ENCODE peak calls at places on chromosomes 6 and 20, in eight cellular contexts. P is HCT116, U is upper lobe of left lung, C is transverse colon, H is spleen, N is HepG2, Y is stomach, Q is breast epithelium. G is an unnamed sample.

GRCh38 chr6:1240766-1241165 is 71.1 kb upstream of the FOXQ1 start:
- DNase-seq in P (no peak), U (no peak), C (no peak), H (no peak), N (no peak), Y (no peak), Q (no peak), G (no peak)

GRCh38 chr6:76072562-76072961 is at the start of gene IMPG1:
- DNase-seq in P (no peak), U (no peak), C (no peak), H (no peak), N (no peak), Y (no peak), Q (no peak), G (no peak)

GRCh38 chr6:149484733-149485700 is at the start of gene ZC3H12D:
- DNase-seq in P (peak; percentile 38), U (peak; percentile 75), C (peak; percentile 84), H (peak; percentile 91), N (peak; percentile 91), Y (peak; percentile 59), Q (no peak), G (no peak)

GRCh38 chr6:99514089-99514488 is 1.1 kb downstream of the USP45 start:
- DNase-seq in P (no peak), U (no peak), C (no peak), H (no peak), N (no peak), Y (no peak), Q (no peak), G (no peak)

GRCh38 chr6:36947570-36948351 is 6.8 kb upstream of the PI16 start:
- DNase-seq in P (peak; percentile 39), U (no peak), C (no peak), H (peak; percentile 64), N (no peak), Y (no peak), Q (peak; percentile 82), G (no peak)

GRCh38 chr6:33822575-33823395 is 19.0 kb upstream of the MLN start:
- DNase-seq in P (peak; percentile 66), U (no peak), C (no peak), H (no peak), N (peak; percentile 56), Y (no peak), Q (no peak), G (no peak)

GRCh38 chr20:3788685-3789155 is 2.2 kb upstream of the CENPB start:
- DNase-seq in P (no peak), U (no peak), C (peak; percentile 74), H (peak; percentile 36), N (no peak), Y (no peak), Q (no peak), G (no peak)

GRCh38 chr6:4575724-4576123 is 200.5 kb upstream of the CDYL start:
- DNase-seq in P (no peak), U (no peak), C (no peak), H (no peak), N (no peak), Y (no peak), Q (no peak), G (no peak)

GRCh38 chr6:37696841-37697735 is 595 bp downstream of the MDGA1 start:
- DNase-seq in P (no peak), U (peak; percentile 88), C (no peak), H (peak; percentile 83), N (no peak), Y (peak; percentile 30), Q (no peak), G (no peak)

GRCh38 chr20:56437196-56437960 is 25.3 kb downstream of the CASS4 start:
- DNase-seq in P (no peak), U (no peak), C (no peak), H (no peak), N (no peak), Y (no peak), Q (no peak), G (no peak)

GRCh38 chr20:40682104-40683045 is 6.7 kb downstream of the MAFB start:
- DNase-seq in P (no peak), U (peak; percentile 85), C (no peak), H (peak; percentile 84), N (peak; percentile 78), Y (no peak), Q (no peak), G (no peak)

GRCh38 chr20:41249371-41249770 is 68.2 kb downstream of the ZHX3 start:
- DNase-seq in P (no peak), U (no peak), C (peak; percentile 45), H (no peak), N (no peak), Y (no peak), Q (no peak), G (no peak)

GRCh38 chr6:9766240-9766915 is 648.5 kb downstream of the TFAP2A start:
- DNase-seq in P (peak; percentile 10), U (no peak), C (no peak), H (no peak), N (no peak), Y (no peak), Q (no peak), G (no peak)

GRCh38 chr6:137256350-137257128 is 37.4 kb upstream of the IFNGR1 start:
- DNase-seq in P (no peak), U (no peak), C (no peak), H (no peak), N (peak; percentile 55), Y (no peak), Q (no peak), G (no peak)
- H3K9me3 ChIP-seq in P (no peaks in the 10 kb centered on the region), U (peaks cover 16% of the 10 kb centered on the region), C (peaks cover 8% of the 10 kb centered on the region), H (peaks cover 38% of the 10 kb centered on the region), N (peaks cover 30% of the 10 kb centered on the region), Y (peaks cover 19% of the 10 kb centered on the region), Q (peaks cover 11% of the 10 kb centered on the region), G (peaks cover 10% of the 10 kb centered on the region)

GRCh38 chr20:326645-327031 is 1.3 kb downstream of the SOX12 start:
- DNase-seq in P (no peak), U (peak; percentile 89), C (peak; percentile 31), H (peak; percentile 90), N (no peak), Y (peak; percentile 31), Q (peak; percentile 30), G (no peak)

GRCh38 chr20:328596-329324 is 3.4 kb downstream of the SOX12 start:
- DNase-seq in P (no peak), U (no peak), C (no peak), H (no peak), N (no peak), Y (no peak), Q (no peak), G (no peak)

GRCh38 chr20:327946-328563 is 2.7 kb downstream of the SOX12 start:
- DNase-seq in P (no peak), U (peak; percentile 50), C (no peak), H (peak; percentile 75), N (no peak), Y (no peak), Q (no peak), G (no peak)

GRCh38 chr20:325889-326644 is 715 bp downstream of the SOX12 start:
- DNase-seq in P (no peak), U (peak; percentile 93), C (peak; percentile 58), H (peak; percentile 94), N (peak; percentile 63), Y (peak; percentile 60), Q (peak; percentile 69), G (no peak)

DNA sequence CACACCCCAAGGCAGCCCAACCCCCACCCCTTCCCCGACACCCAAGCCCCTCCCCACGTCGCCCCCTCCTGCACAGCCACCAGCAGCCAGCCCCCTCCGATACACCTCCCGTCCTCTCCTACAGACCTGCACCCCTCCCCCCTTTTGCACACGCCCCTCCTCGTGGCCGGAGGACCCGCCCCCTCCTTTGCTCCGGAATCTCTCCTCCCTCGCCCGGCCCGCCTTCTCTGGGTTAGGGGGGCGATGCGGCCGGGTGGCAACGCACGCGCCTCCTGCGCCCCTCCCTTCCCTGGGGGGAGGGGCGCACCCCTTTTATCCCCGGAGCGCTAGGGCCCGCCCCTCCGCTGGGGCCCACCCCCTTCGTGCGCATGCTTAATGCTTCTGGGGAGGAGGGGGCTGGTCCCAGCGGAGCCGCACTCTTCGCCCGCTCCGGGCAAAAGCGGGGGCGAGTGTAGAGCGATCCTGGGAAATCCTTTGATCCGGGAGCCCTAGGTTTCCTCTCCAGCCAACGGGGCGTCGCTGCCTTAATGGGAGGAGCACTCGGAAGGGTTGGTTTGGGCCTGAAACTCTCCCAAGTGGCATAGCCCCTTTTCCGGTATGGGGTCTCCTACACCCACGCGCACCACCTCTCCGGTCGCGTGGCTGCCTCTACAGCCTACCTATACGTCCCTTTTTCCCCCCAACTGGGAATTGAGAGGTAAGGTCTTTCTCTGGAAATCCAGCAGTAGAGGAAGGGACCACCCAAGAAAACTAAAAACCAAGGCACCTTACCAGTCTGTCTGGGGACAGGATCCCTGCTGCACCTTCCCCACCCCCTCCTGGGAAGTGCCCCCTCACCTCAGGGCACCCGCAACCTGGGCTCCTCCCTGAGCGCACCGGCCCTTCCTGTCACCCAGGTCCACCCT is 1.9 kb downstream of the SOX12 start:
- DNase-seq in P (peak; percentile 72), U (peak; percentile 95), C (peak; percentile 84), H (peak; percentile 92), N (peak; percentile 95), Y (peak; percentile 84), Q (peak; percentile 87), G (no peak)
- TF ChIP-seq POLR2AphosphoS5 in P (no peak), U (no peak), C (no peak), H (peak; percentile 81), N (peak; percentile 85), Y (peak; percentile 68), Q (peak; percentile 38), G (peak; percentile 86)

GRCh38 chr6:156752666-156753301 is 24.4 kb upstream of the ARID1B start:
- DNase-seq in P (no peak), U (peak; percentile 19), C (peak; percentile 37), H (peak; percentile 87), N (peak; percentile 24), Y (peak; percentile 29), Q (no peak), G (no peak)
- H3K27ac ChIP-seq in P (no peak overlapping the region), U (no peak overlapping the region), C (no peak overlapping the region), H (no peak overlapping the region), N (no peak overlapping the region), Y (no peak overlapping the region), Q (no peak overlapping the region), G (no peak overlapping the region)

GRCh38 chr6:168518348-168518745 is 77.4 kb downstream of the SMOC2 start:
- DNase-seq in P (no peak), U (no peak), C (no peak), H (no peak), N (no peak), Y (no peak), Q (no peak), G (no peak)

GRCh38 chr6:168515376-168515775 is 74.4 kb downstream of the SMOC2 start:
- DNase-seq in P (no peak), U (no peak), C (no peak), H (no peak), N (no peak), Y (no peak), Q (no peak), G (no peak)

GRCh38 chr6:168516941-168517741 is 76.2 kb downstream of the SMOC2 start:
- DNase-seq in P (no peak), U (no peak), C (no peak), H (no peak), N (no peak), Y (no peak), Q (no peak), G (no peak)

GRCh38 chr6:168517742-168518347 is 76.9 kb downstream of the SMOC2 start:
- DNase-seq in P (no peak), U (peak; percentile 80), C (no peak), H (no peak), N (no peak), Y (no peak), Q (no peak), G (no peak)

DNA sequence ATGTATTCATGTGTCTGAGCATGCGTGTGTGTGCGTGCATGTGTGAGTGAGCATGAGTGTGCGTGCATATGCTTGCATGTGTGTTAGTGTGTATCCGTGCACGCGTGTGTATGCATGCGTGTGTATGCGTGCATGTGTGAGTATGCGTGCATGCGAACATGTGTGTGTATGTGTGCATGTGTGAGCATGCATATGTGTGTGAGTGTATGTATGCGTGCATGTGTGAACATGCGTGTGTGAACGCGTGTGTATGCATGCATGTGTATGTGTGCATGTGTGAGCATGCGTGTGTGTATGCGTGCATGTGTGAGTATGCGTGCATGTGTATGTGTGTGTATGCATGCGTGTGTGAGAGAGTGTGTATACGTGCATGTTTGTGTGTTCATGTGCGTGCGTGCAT is 77.9 kb downstream of the SMOC2 start:
- DNase-seq in P (no peak), U (no peak), C (no peak), H (no peak), N (no peak), Y (no peak), Q (no peak), G (no peak)
- H3K9me3 ChIP-seq in P (no peaks in the 10 kb centered on the region), U (no peaks in the 10 kb centered on the region), C (no peaks in the 10 kb centered on the region), H (peaks cover 6% of the 10 kb centered on the region), N (no peaks in the 10 kb centered on the region), Y (no peaks in the 10 kb centered on the region), Q (no peaks in the 10 kb centered on the region), G (no peaks in the 10 kb centered on the region)